ENCODE peak calls at places on chromosomes 11 and 22, in nine cellular contexts. One of them, this sample, is unnamed.

GRCh38 chr11:86698634-86699033 is 26.2 kb upstream of the ME3 start:
- DNase-seq in HepG2: no peak
- DNase-seq in SK-N-SH: no peak
- DNase-seq in Panc1: no peak
- DNase-seq in GM23338: no peak
- DNase-seq in K562: no peak
- DNase-seq in A549: no peak
- DNase-seq in HCT116: no peak
- DNase-seq in GM12878: no peak
- DNase-seq in this sample: no peak

GRCh38 chr11:2536440-2536989 is 91.7 kb downstream of the KCNQ1 start:
- DNase-seq in HepG2: no peak
- DNase-seq in SK-N-SH: no peak
- DNase-seq in Panc1: no peak
- DNase-seq in GM23338: no peak
- DNase-seq in K562: no peak
- DNase-seq in A549: no peak
- DNase-seq in HCT116: no peak
- DNase-seq in GM12878: no peak
- DNase-seq in this sample: no peak

GRCh38 chr11:34997872-34998548 is 81.6 kb downstream of the PDHX start:
- DNase-seq in HepG2: no peak
- DNase-seq in SK-N-SH: peak
- DNase-seq in Panc1: no peak
- DNase-seq in GM23338: no peak
- DNase-seq in K562: no peak
- DNase-seq in A549: peak
- DNase-seq in HCT116: no peak
- DNase-seq in GM12878: no peak
- DNase-seq in this sample: no peak

GRCh38 chr22:28043269-28043668 is 124.2 kb upstream of the PITPNB start:
- DNase-seq in HepG2: no peak
- DNase-seq in SK-N-SH: peak
- DNase-seq in Panc1: no peak
- DNase-seq in GM23338: no peak
- DNase-seq in K562: no peak
- DNase-seq in A549: no peak
- DNase-seq in HCT116: no peak
- DNase-seq in GM12878: no peak
- DNase-seq in this sample: no peak

GRCh38 chr22:43878831-43879550 is 12.8 kb downstream of the PNPLA5 start:
- DNase-seq in HepG2: no peak
- DNase-seq in SK-N-SH: no peak
- DNase-seq in Panc1: no peak
- DNase-seq in GM23338: no peak
- DNase-seq in K562: no peak
- DNase-seq in A549: no peak
- DNase-seq in HCT116: no peak
- DNase-seq in GM12878: no peak
- DNase-seq in this sample: no peak

GRCh38 chr11:12812849-12813248 is 138.6 kb downstream of the TEAD1 start:
- DNase-seq in HepG2: no peak
- DNase-seq in SK-N-SH: peak
- DNase-seq in Panc1: no peak
- DNase-seq in GM23338: no peak
- DNase-seq in K562: peak
- DNase-seq in A549: no peak
- DNase-seq in HCT116: no peak
- DNase-seq in GM12878: no peak
- DNase-seq in this sample: no peak

GRCh38 chr11:29962243-29962642 is 54.6 kb downstream of the KCNA4 start:
- DNase-seq in HepG2: no peak
- DNase-seq in SK-N-SH: no peak
- DNase-seq in Panc1: no peak
- DNase-seq in GM23338: peak
- DNase-seq in K562: no peak
- DNase-seq in A549: peak
- DNase-seq in HCT116: peak
- DNase-seq in GM12878: no peak
- DNase-seq in this sample: no peak

GRCh38 chr22:46195487-46196165 is 45.3 kb downstream of the PPARA start:
- DNase-seq in HepG2: no peak
- DNase-seq in SK-N-SH: no peak
- DNase-seq in Panc1: no peak
- DNase-seq in GM23338: no peak
- DNase-seq in K562: no peak
- DNase-seq in A549: no peak
- DNase-seq in HCT116: no peak
- DNase-seq in GM12878: no peak
- DNase-seq in this sample: no peak

GRCh38 chr22:45499746-45500145 is 2.9 kb upstream of the FBLN1 start:
- DNase-seq in HepG2: no peak
- DNase-seq in SK-N-SH: no peak
- DNase-seq in Panc1: no peak
- DNase-seq in GM23338: no peak
- DNase-seq in K562: no peak
- DNase-seq in A549: no peak
- DNase-seq in HCT116: no peak
- DNase-seq in GM12878: no peak
- DNase-seq in this sample: no peak

GRCh38 chr22:19085233-19086043 is 36.8 kb downstream of the DGCR2 start:
- DNase-seq in HepG2: peak
- DNase-seq in SK-N-SH: peak
- DNase-seq in Panc1: no peak
- DNase-seq in GM23338: peak
- DNase-seq in K562: no peak
- DNase-seq in A549: peak
- DNase-seq in HCT116: no peak
- DNase-seq in GM12878: peak
- DNase-seq in this sample: peak

GRCh38 chr11:61124574-61125309 is 22.5 kb downstream of the CD5 start:
- DNase-seq in HepG2: no peak
- DNase-seq in SK-N-SH: no peak
- DNase-seq in Panc1: no peak
- DNase-seq in GM23338: no peak
- DNase-seq in K562: no peak
- DNase-seq in A549: no peak
- DNase-seq in HCT116: no peak
- DNase-seq in GM12878: no peak
- DNase-seq in this sample: no peak

GRCh38 chr11:30914143-30914762 is 328.1 kb upstream of the MPPED2 start:
- DNase-seq in HepG2: peak
- DNase-seq in SK-N-SH: peak
- DNase-seq in Panc1: no peak
- DNase-seq in GM23338: peak
- DNase-seq in K562: no peak
- DNase-seq in A549: peak
- DNase-seq in HCT116: peak
- DNase-seq in GM12878: no peak
- DNase-seq in this sample: peak

GRCh38 chr11:113778111-113778910 is 1.3 kb upstream of the CLDN25 start:
- DNase-seq in HepG2: peak
- DNase-seq in SK-N-SH: peak
- DNase-seq in Panc1: no peak
- DNase-seq in GM23338: no peak
- DNase-seq in K562: no peak
- DNase-seq in A549: no peak
- DNase-seq in HCT116: no peak
- DNase-seq in GM12878: no peak
- DNase-seq in this sample: no peak

GRCh38 chr22:49640366-49641095 is 187.1 kb downstream of the BRD1 start:
- DNase-seq in HepG2: no peak
- DNase-seq in SK-N-SH: no peak
- DNase-seq in Panc1: no peak
- DNase-seq in GM23338: no peak
- DNase-seq in K562: no peak
- DNase-seq in A549: no peak
- DNase-seq in HCT116: no peak
- DNase-seq in GM12878: no peak
- DNase-seq in this sample: no peak

GRCh38 chr22:41762980-41763779 is 37.3 kb upstream of the CCDC134 start:
- DNase-seq in HepG2: peak
- DNase-seq in SK-N-SH: no peak
- DNase-seq in Panc1: no peak
- DNase-seq in GM23338: peak
- DNase-seq in K562: peak
- DNase-seq in A549: peak
- DNase-seq in HCT116: peak
- DNase-seq in GM12878: no peak
- DNase-seq in this sample: peak

GRCh38 chr11:75240381-75241035 is at the start of gene TPBGL:
- DNase-seq in HepG2: no peak
- DNase-seq in SK-N-SH: peak
- DNase-seq in Panc1: no peak
- DNase-seq in GM23338: peak
- DNase-seq in K562: peak
- DNase-seq in A549: no peak
- DNase-seq in HCT116: no peak
- DNase-seq in GM12878: no peak
- DNase-seq in this sample: no peak

GRCh38 chr11:69480547-69481392 is 693 bp upstream of the LINC01488 start:
- DNase-seq in HepG2: peak
- DNase-seq in SK-N-SH: no peak
- DNase-seq in Panc1: no peak
- DNase-seq in GM23338: no peak
- DNase-seq in K562: no peak
- DNase-seq in A549: peak
- DNase-seq in HCT116: no peak
- DNase-seq in GM12878: no peak
- DNase-seq in this sample: no peak

GRCh38 chr11:26297179-26297970 is 34.6 kb upstream of the ANO3 start:
- DNase-seq in HepG2: peak
- DNase-seq in SK-N-SH: peak
- DNase-seq in Panc1: no peak
- DNase-seq in GM23338: peak
- DNase-seq in K562: peak
- DNase-seq in A549: peak
- DNase-seq in HCT116: peak
- DNase-seq in GM12878: no peak
- DNase-seq in this sample: peak

GRCh38 chr11:36605221-36606216 is 7.5 kb upstream of the RAG2 start:
- DNase-seq in HepG2: no peak
- DNase-seq in SK-N-SH: no peak
- DNase-seq in Panc1: no peak
- DNase-seq in GM23338: no peak
- DNase-seq in K562: no peak
- DNase-seq in A549: no peak
- DNase-seq in HCT116: no peak
- DNase-seq in GM12878: no peak
- DNase-seq in this sample: no peak

GRCh38 chr11:75592699-75593098 is 30.6 kb downstream of the SERPINH1 start:
- DNase-seq in HepG2: no peak
- DNase-seq in SK-N-SH: no peak
- DNase-seq in Panc1: no peak
- DNase-seq in GM23338: no peak
- DNase-seq in K562: no peak
- DNase-seq in A549: no peak
- DNase-seq in HCT116: no peak
- DNase-seq in GM12878: no peak
- DNase-seq in this sample: no peak

GRCh38 chr11:2300936-2301630 is 635 bp downstream of the C11orf21 start:
- DNase-seq in HepG2: no peak
- DNase-seq in SK-N-SH: no peak
- DNase-seq in Panc1: no peak
- DNase-seq in GM23338: no peak
- DNase-seq in K562: no peak
- DNase-seq in A549: no peak
- DNase-seq in HCT116: no peak
- DNase-seq in GM12878: no peak
- DNase-seq in this sample: peak

GRCh38 chr22:34800265-34800664 is 265.7 kb upstream of the ISX start:
- DNase-seq in HepG2: no peak
- DNase-seq in SK-N-SH: no peak
- DNase-seq in Panc1: no peak
- DNase-seq in GM23338: no peak
- DNase-seq in K562: no peak
- DNase-seq in A549: no peak
- DNase-seq in HCT116: no peak
- DNase-seq in GM12878: no peak
- DNase-seq in this sample: no peak

GRCh38 chr22:39368402-39368801 is 18.6 kb downstream of the SYNGR1 start:
- DNase-seq in HepG2: no peak
- DNase-seq in SK-N-SH: no peak
- DNase-seq in Panc1: no peak
- DNase-seq in GM23338: no peak
- DNase-seq in K562: no peak
- DNase-seq in A549: no peak
- DNase-seq in HCT116: no peak
- DNase-seq in GM12878: no peak
- DNase-seq in this sample: no peak
- TF ChIP-seq REST in HepG2: no peak
- TF ChIP-seq REST in SK-N-SH: no peak
- TF ChIP-seq REST in Panc1: no peak
- TF ChIP-seq REST in GM23338: no peak
- TF ChIP-seq REST in K562: no peak
- TF ChIP-seq REST in A549: no peak
- TF ChIP-seq REST in HCT116: no peak
- TF ChIP-seq REST in GM12878: no peak
- TF ChIP-seq REST in this sample: no peak

GRCh38 chr11:47541070-47541469 is 11.9 kb downstream of the CELF1 start:
- DNase-seq in HepG2: no peak
- DNase-seq in SK-N-SH: no peak
- DNase-seq in Panc1: no peak
- DNase-seq in GM23338: no peak
- DNase-seq in K562: no peak
- DNase-seq in A549: no peak
- DNase-seq in HCT116: no peak
- DNase-seq in GM12878: no peak
- DNase-seq in this sample: no peak
- H3K27ac ChIP-seq in HepG2: no peak
- H3K27ac ChIP-seq in SK-N-SH: no peak
- H3K27ac ChIP-seq in Panc1: no peak
- H3K27ac ChIP-seq in GM23338: no peak
- H3K27ac ChIP-seq in K562: no peak
- H3K27ac ChIP-seq in A549: no peak
- H3K27ac ChIP-seq in HCT116: no peak
- H3K27ac ChIP-seq in GM12878: no peak
- H3K27ac ChIP-seq in this sample: no peak

GRCh38 chr22:25148149-25148691 is 51.4 kb upstream of the CRYBB3 start:
- DNase-seq in HepG2: no peak
- DNase-seq in SK-N-SH: no peak
- DNase-seq in Panc1: no peak
- DNase-seq in GM23338: peak
- DNase-seq in K562: peak
- DNase-seq in A549: no peak
- DNase-seq in HCT116: no peak
- DNase-seq in GM12878: no peak
- DNase-seq in this sample: no peak
- TF ChIP-seq REST in HepG2: no peak
- TF ChIP-seq REST in SK-N-SH: peak
- TF ChIP-seq REST in Panc1: no peak
- TF ChIP-seq REST in GM23338: peak
- TF ChIP-seq REST in K562: no peak
- TF ChIP-seq REST in A549: no peak
- TF ChIP-seq REST in HCT116: no peak
- TF ChIP-seq REST in GM12878: no peak
- TF ChIP-seq REST in this sample: peak

DNA sequence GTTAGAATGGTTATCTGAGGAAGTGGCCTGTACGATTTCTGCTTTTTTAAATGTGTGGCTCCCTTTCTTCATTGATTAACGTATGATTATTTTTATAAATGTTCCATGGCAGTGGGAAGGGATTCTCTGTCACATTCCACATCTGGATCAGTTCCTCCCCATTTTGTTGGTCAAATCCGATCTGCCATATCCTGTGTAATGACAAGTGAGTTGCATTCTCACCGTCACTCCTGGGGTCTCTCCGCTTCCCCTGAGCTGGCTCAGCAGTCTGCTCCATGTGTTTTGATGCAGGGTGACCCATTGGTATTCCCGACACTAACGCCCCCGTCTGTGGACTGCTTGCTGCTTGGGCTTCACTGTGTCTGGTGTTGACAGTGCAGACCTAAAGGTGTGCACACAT is 20.4 kb downstream of the NEAT1 start:
- DNase-seq in HepG2: no peak
- DNase-seq in SK-N-SH: no peak
- DNase-seq in Panc1: no peak
- DNase-seq in GM23338: no peak
- DNase-seq in K562: no peak
- DNase-seq in A549: peak
- DNase-seq in HCT116: no peak
- DNase-seq in GM12878: no peak
- DNase-seq in this sample: no peak
- H3K27ac ChIP-seq in HepG2: no peak
- H3K27ac ChIP-seq in SK-N-SH: peak
- H3K27ac ChIP-seq in Panc1: peak
- H3K27ac ChIP-seq in GM23338: peak
- H3K27ac ChIP-seq in K562: no peak
- H3K27ac ChIP-seq in A549: no peak
- H3K27ac ChIP-seq in HCT116: no peak
- H3K27ac ChIP-seq in GM12878: peak
- H3K27ac ChIP-seq in this sample: no peak